ENCODE peak calls at places on chromosomes 4 and X, in nine cellular contexts. T, Y, J, X, I, O, U, N and F are unnamed samples.

GRCh38 chr4:3643518-3644433 is 111.6 kb upstream of the LRPAP1 start:
- DNase-seq in N (no peak), U (no peak), T (no peak), J (no peak), Y (no peak), X (no peak), O (no peak), I (no peak), F (no peak)

GRCh38 chrX:18886005-18886343 is 97.9 kb downstream of the PHKA2 start:
- DNase-seq in J (no peak), T (no peak), U (no peak), N (no peak), X (no peak), Y (no peak), I (no peak), O (no peak), F (no peak)

GRCh38 chrX:10051866-10052265 is 84.7 kb downstream of the CLDN34 start:
- DNase-seq in Y (no peak), X (no peak), N (no peak), I (no peak), J (no peak), U (no peak), T (no peak), O (no peak), F (no peak)

GRCh38 chrX:64205441-64205734 is at the start of gene AMER1:
- DNase-seq in N (no peak), Y (no peak), X (no peak), T (no peak), O (no peak), J (no peak), I (no peak), U (no peak), F (peak)

GRCh38 chrX:20218809-20219505 is 47.8 kb downstream of the RPS6KA3 start:
- DNase-seq in I (peak), O (peak), N (no peak), Y (peak), U (peak), J (no peak), X (peak), T (no peak), F (no peak)

GRCh38 chrX:149185087-149185486 is 320.0 kb downstream of the IDS start:
- DNase-seq in J (no peak), I (peak), U (no peak), Y (no peak), O (no peak), X (no peak), N (no peak), T (no peak), F (no peak)

GRCh38 chrX:110006826-110007375 is 4.0 kb downstream of the TMEM164 start:
- DNase-seq in T (peak), N (no peak), U (no peak), X (no peak), I (peak), Y (no peak), J (no peak), O (no peak), F (no peak)

GRCh38 chrX:136055651-136056221 is 70.5 kb downstream of the SLC9A6 start:
- DNase-seq in J (no peak), U (no peak), X (peak), N (no peak), I (peak), T (peak), O (peak), Y (peak), F (peak)

GRCh38 chr4:633406-633805 is 8.0 kb downstream of the PDE6B start:
- DNase-seq in Y (no peak), J (peak), I (no peak), T (no peak), X (no peak), N (no peak), U (no peak), O (no peak), F (no peak)

GRCh38 chr4:3135155-3136011 is 60.9 kb downstream of the HTT start:
- DNase-seq in J (no peak), T (no peak), N (no peak), X (no peak), U (no peak), I (peak), O (peak), Y (no peak), F (no peak)

GRCh38 chrX:143632625-143633387 is 3.1 kb downstream of the SLITRK4 start:
- DNase-seq in U (peak), Y (no peak), J (no peak), X (no peak), N (no peak), O (no peak), T (peak), I (peak), F (no peak)

GRCh38 chr4:1183985-1184773 is 11.8 kb upstream of the SPON2 start:
- DNase-seq in Y (peak), J (no peak), O (no peak), T (no peak), I (peak), X (no peak), U (no peak), N (peak), F (no peak)

GRCh38 chr4:123869517-123870282 is 473.1 kb downstream of the SPRY1 start:
- DNase-seq in O (no peak), N (no peak), T (no peak), I (no peak), J (no peak), X (no peak), Y (peak), U (no peak), F (no peak)

GRCh38 chr4:111945014-111945413 is 200.2 kb upstream of the FAM241A start:
- DNase-seq in Y (no peak), X (peak), N (no peak), O (no peak), I (peak), T (peak), J (no peak), U (peak), F (no peak)

GRCh38 chr4:143372093-143372915 is 35.6 kb downstream of the GAB1 start:
- DNase-seq in I (no peak), N (no peak), O (no peak), J (no peak), U (no peak), T (no peak), Y (no peak), X (no peak), F (no peak)

GRCh38 chrX:7083468-7084396 is 63.8 kb upstream of the STS start:
- DNase-seq in Y (no peak), X (no peak), J (no peak), I (peak), U (no peak), N (peak), T (peak), O (peak), F (no peak)

GRCh38 chr4:152850377-152850776 is 70.6 kb downstream of the ARFIP1 start:
- DNase-seq in N (peak), O (no peak), J (peak), X (peak), U (peak), T (peak), Y (no peak), I (peak), F (no peak)

GRCh38 chr4:56104188-56104587 is 155.4 kb downstream of the CEP135 start:
- DNase-seq in T (no peak), X (no peak), O (no peak), Y (no peak), U (no peak), I (no peak), J (no peak), N (no peak), F (no peak)

GRCh38 chr4:115844180-115844579 is 730.8 kb upstream of the NDST4 start:
- DNase-seq in X (no peak), N (no peak), Y (no peak), J (no peak), I (no peak), O (no peak), U (no peak), T (peak), F (no peak)

GRCh38 chr4:66946761-66947160 is 598.5 kb downstream of the CENPC start:
- DNase-seq in I (no peak), X (no peak), Y (no peak), O (no peak), T (no peak), U (no peak), J (no peak), N (no peak), F (no peak)

GRCh38 chrX:44989995-44990770 is 117.2 kb downstream of the KDM6A start:
- DNase-seq in Y (no peak), J (no peak), I (no peak), X (no peak), U (no peak), N (no peak), T (no peak), O (no peak), F (no peak)

GRCh38 chr4:6695660-6696581 is 2.2 kb downstream of the S100P start:
- DNase-seq in N (no peak), U (no peak), X (peak), I (no peak), J (no peak), T (peak), Y (no peak), O (no peak), F (no peak)

GRCh38 chr4:186931519-186931918 is 207.9 kb upstream of the FAT1 start:
- DNase-seq in U (no peak), X (no peak), I (peak), N (no peak), T (peak), J (no peak), Y (no peak), O (no peak), F (no peak)

GRCh38 chr4:52142816-52143215 is 91.7 kb downstream of the SPATA18 start:
- DNase-seq in X (no peak), N (no peak), I (no peak), T (no peak), O (no peak), Y (no peak), U (no peak), J (no peak), F (no peak)

GRCh38 chrX:50168305-50168704 is 32.5 kb downstream of the AKAP4 start:
- DNase-seq in O (no peak), N (no peak), I (peak), Y (no peak), T (no peak), U (no peak), X (no peak), J (no peak), F (no peak)

GRCh38 chr4:148284526-148285193 is 157.6 kb downstream of the NR3C2 start:
- DNase-seq in U (peak), T (peak), J (no peak), Y (no peak), N (no peak), O (peak), X (no peak), I (no peak), F (no peak)

GRCh38 chrX:15903186-15903681 is 48.6 kb upstream of the AP1S2 start:
- DNase-seq in O (no peak), Y (no peak), N (peak), X (no peak), J (no peak), I (no peak), T (no peak), U (no peak), F (no peak)

GRCh38 chrX:140608111-140608510 is 101.4 kb upstream of the LINC00632 start:
- DNase-seq in X (no peak), N (no peak), Y (no peak), U (no peak), O (no peak), J (no peak), I (no peak), T (no peak), F (no peak)

GRCh38 chr4:187184513-187184912 is 460.9 kb upstream of the FAT1 start:
- DNase-seq in I (no peak), J (no peak), U (peak), T (no peak), N (no peak), O (no peak), X (no peak), Y (no peak), F (no peak)

GRCh38 chr4:89420507-89420906 is 112.9 kb upstream of the GPRIN3 start:
- DNase-seq in T (no peak), N (no peak), I (no peak), J (no peak), U (no peak), Y (no peak), O (no peak), X (no peak), F (no peak)

GRCh38 chrX:16479206-16479869 is 170.6 kb upstream of the S100G start:
- DNase-seq in T (peak), X (peak), U (no peak), Y (no peak), N (no peak), O (peak), J (no peak), I (no peak), F (no peak)

GRCh38 chr4:10015140-10015753 is 6.0 kb downstream of the SLC2A9 start:
- DNase-seq in J (no peak), Y (no peak), T (peak), U (peak), N (peak), X (peak), O (peak), I (peak), F (no peak)

GRCh38 chr4:121077496-121077895 is 5.2 kb upstream of the NDNF start:
- DNase-seq in Y (no peak), O (no peak), T (no peak), N (no peak), U (no peak), I (no peak), J (no peak), X (no peak), F (no peak)
- H3K4me3 ChIP-seq in Y (no peak), O (no peak), T (no peak), N (no peak), U (no peak), I (no peak), J (peak), X (no peak), F (no peak)

GRCh38 chr4:122775987-122776836 is 43.7 kb downstream of the BBS12 start:
- DNase-seq in T (no peak), I (no peak), N (no peak), O (no peak), X (no peak), Y (no peak), U (no peak), J (no peak), F (no peak)
- H3K27ac ChIP-seq in T (no peak), I (no peak), N (no peak), O (no peak), X (no peak), Y (no peak), U (no peak), J (no peak), F (no peak)

GRCh38 chr4:109878355-109878754 is 30.4 kb downstream of the LRIT3 start:
- DNase-seq in T (no peak), Y (no peak), J (no peak), U (no peak), O (no peak), N (no peak), I (no peak), X (no peak), F (no peak)

GRCh38 chr4:109877400-109877799 is 29.5 kb downstream of the LRIT3 start:
- DNase-seq in T (no peak), N (no peak), I (no peak), J (no peak), U (no peak), Y (no peak), O (no peak), X (no peak), F (no peak)

GRCh38 chr4:109879081-109879480 is 31.2 kb downstream of the LRIT3 start:
- DNase-seq in Y (no peak), X (no peak), O (no peak), U (no peak), N (no peak), I (no peak), T (no peak), J (no peak), F (no peak)

GRCh38 chr4:109875106-109875505 is 27.2 kb downstream of the LRIT3 start:
- DNase-seq in T (no peak), X (no peak), U (no peak), Y (no peak), I (no peak), O (no peak), J (no peak), N (no peak), F (no peak)

DNA sequence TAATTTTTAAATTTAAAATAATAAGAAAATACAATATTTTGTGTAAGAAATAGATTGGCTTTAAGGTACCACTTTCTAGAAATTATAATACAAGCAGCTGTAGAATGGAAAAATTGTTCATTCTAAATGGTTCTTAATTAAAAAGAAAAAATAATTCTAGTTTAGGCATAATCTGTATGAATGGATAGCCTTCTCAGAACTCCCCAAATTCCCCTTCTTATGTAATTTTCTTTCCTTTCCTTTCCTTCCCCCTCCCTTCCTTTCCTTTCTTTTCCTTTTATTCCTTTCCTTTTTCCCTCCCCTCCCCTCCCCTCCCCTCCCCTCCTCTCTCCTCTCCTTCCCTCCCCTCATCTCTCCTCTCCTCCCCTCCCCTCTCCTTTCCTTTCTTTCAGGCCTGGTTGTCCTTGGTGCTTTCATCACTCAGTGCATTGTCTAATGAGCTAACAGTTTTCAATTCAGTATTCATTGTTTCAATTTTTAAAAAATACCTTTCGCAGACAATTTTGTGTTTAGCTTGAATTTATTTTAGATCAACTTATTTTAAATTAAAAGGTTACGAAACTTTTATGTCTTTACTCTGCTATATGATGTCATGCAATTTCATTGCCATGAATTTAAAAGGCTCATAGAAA is 28.8 kb downstream of the LRIT3 start:
- DNase-seq in T (no peak), U (no peak), Y (no peak), J (no peak), N (no peak), X (no peak), O (no peak), I (no peak), F (no peak)
- TF ChIP-seq CTCF in T (no peak), U (no peak), Y (no peak), J (no peak), N (no peak), X (no peak), O (no peak), I (no peak), F (no peak)

GRCh38 chr4:165875446-165875845 is 2.4 kb downstream of the TLL1 start:
- DNase-seq in X (no peak), I (no peak), U (no peak), Y (no peak), T (no peak), J (no peak), N (no peak), O (no peak), F (no peak)
- H3K4me3 ChIP-seq in X (no peak), I (no peak), U (no peak), Y (no peak), T (peak), J (peak), N (no peak), O (no peak), F (no peak)

DNA sequence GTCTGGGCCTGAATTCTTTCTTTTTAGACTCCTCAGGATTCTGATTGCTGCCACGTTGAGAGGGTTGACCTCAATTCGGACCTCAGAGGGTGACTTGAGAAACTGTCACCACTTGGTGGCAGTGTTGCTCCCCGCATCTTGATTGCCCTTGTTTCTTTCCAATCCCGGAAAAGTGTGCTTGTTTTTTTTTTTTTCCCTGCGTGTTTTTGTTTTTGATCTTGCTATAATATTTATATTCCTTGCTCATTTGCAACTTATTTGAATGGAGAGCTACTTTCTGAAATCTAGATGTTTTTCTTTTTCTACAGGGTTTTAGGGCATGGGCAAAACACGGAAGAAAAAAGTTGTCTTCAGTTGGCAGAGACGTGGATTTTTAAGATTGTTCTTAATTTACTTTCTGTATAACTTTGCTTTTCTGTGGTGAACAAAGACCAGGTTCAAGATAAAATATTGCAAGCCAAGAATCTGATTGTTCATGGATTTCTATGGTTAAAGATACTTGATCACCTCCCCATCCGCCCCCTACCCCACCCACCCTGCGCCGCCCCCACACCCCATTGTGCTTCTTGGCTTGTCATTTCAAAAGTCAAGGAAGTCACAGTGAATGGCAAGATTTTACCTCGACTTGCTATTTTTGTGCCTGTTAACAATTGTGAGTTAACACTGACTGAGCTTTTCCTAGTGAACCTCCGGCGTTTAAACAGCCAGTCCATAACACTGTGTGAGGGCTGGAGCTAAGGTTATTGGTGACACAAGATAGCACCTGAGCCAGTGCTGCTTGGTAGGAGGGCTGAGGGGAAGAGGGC is 102.1 kb downstream of the PTTG2 start:
- DNase-seq in U (peak), O (peak), I (peak), J (peak), Y (peak), X (peak), N (peak), T (peak), F (no peak)
- H3K27ac ChIP-seq in U (no peak), O (no peak), I (peak), J (peak), Y (peak), X (peak), N (no peak), T (no peak), F (peak)

DNA sequence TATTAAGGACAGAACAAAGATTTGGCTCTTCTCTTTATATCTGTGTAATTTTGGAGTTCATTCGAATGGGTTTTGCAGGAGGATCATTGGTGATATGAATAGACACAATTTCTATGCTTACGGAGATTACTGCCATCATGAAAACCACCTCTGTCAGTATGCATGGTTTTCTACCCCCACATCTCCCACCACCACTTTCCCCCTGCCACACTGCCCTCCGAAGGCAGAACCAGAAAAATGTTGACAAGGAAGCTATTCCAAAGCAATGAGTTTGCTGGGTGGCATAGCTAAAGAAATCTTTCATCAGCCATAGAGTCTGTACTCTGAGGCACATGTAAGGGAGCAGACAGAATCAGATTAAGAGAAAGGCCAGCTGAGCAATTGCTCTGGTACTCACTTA is 567.3 kb upstream of the ACTRT1 start:
- DNase-seq in N (no peak), Y (no peak), O (no peak), U (no peak), X (no peak), J (no peak), T (no peak), I (no peak), F (no peak)
- TF ChIP-seq CTCF in N (no peak), Y (no peak), O (no peak), U (peak), X (no peak), J (no peak), T (no peak), I (no peak), F (no peak)

GRCh38 chr4:180635276-180635675 is 1607.9 kb upstream of the TENM3 start:
- DNase-seq in J (no peak), I (no peak), T (no peak), X (no peak), U (peak), O (no peak), Y (no peak), N (no peak), F (no peak)

DNA sequence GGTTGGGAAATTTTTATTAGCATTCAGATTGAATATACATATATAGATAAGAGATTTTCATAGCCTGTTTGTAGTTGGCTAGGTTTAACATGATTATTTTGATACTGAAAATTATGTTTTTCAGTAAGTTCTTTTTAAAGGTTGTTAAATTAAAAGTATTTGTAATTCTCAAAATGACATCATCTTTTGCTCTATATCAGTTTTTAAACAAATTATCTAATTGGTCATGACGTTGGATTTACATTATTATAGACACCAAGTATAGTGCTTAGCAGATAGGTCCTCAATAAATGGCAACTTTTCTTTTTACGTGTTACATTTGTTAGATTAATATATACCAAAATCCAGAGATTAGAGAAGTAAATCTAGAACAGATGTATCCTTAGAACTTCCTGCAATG is 1613.2 kb upstream of the TENM3 start:
- DNase-seq in U (no peak), J (no peak), X (no peak), Y (no peak), I (no peak), N (no peak), O (no peak), T (no peak), F (no peak)
- H3K4me3 ChIP-seq in U (no peak), J (no peak), X (no peak), Y (no peak), I (no peak), N (no peak), O (no peak), T (no peak), F (no peak)

GRCh38 chrX:132561974-132562373 is 73.1 kb upstream of the MBNL3 start:
- DNase-seq in T (no peak), X (no peak), O (no peak), U (no peak), I (no peak), N (no peak), Y (no peak), J (no peak), F (no peak)
- H3K27ac ChIP-seq in T (no peak), X (no peak), O (no peak), U (no peak), I (no peak), N (no peak), Y (no peak), J (no peak), F (no peak)

GRCh38 chr4:157992038-157992706 is 180.7 kb downstream of the GASK1B start:
- DNase-seq in Y (no peak), O (peak), I (peak), U (peak), X (peak), N (peak), T (peak), J (no peak), F (no peak)
- TF ChIP-seq CTCF in Y (peak), O (peak), I (peak), U (peak), X (peak), N (peak), T (peak), J (peak), F (peak)